ENCODE peak calls at places on chromosomes 1 and 21, in nine cellular contexts. One of them, this sample, is unnamed.

GRCh38 chr1:110069302-110070281 is 880 bp downstream of the ALX3 start:
- DNase-seq in right cardiac atrium: no peak
- DNase-seq in pons: no peak
- DNase-seq in Calu3: no peak
- DNase-seq in stimulated activated CD4-positive, alpha-beta T cell treated with anti-CD3 and anti-CD28 coated beads, Interleukin-2, amount 100 ng/mL, for 4 hours: no peak
- DNase-seq in NCI-H2107: no peak
- DNase-seq in GDM1: no peak
- DNase-seq in iPS-NIHi11: peak
- DNase-seq in kidney tubule cell: no peak
- DNase-seq in this sample: no peak

GRCh38 chr1:187491082-187491720 is 662.5 kb downstream of the PLA2G4A start:
- DNase-seq in kidney tubule cell: peak
- DNase-seq in right cardiac atrium: no peak
- DNase-seq in pons: no peak
- DNase-seq in GDM1: no peak
- DNase-seq in stimulated activated CD4-positive, alpha-beta T cell treated with anti-CD3 and anti-CD28 coated beads, Interleukin-2, amount 100 ng/mL, for 4 hours: no peak
- DNase-seq in iPS-NIHi11: no peak
- DNase-seq in NCI-H2107: no peak
- DNase-seq in Calu3: peak
- DNase-seq in this sample: no peak

GRCh38 chr1:1788646-1789431 is 10.6 kb upstream of the NADK start:
- DNase-seq in Calu3: peak
- DNase-seq in stimulated activated CD4-positive, alpha-beta T cell treated with anti-CD3 and anti-CD28 coated beads, Interleukin-2, amount 100 ng/mL, for 4 hours: no peak
- DNase-seq in pons: no peak
- DNase-seq in iPS-NIHi11: peak
- DNase-seq in GDM1: no peak
- DNase-seq in right cardiac atrium: no peak
- DNase-seq in NCI-H2107: no peak
- DNase-seq in kidney tubule cell: peak
- DNase-seq in this sample: no peak

GRCh38 chr21:25243809-25244208 is 363.5 kb downstream of the MRPL39 start:
- DNase-seq in stimulated activated CD4-positive, alpha-beta T cell treated with anti-CD3 and anti-CD28 coated beads, Interleukin-2, amount 100 ng/mL, for 4 hours: no peak
- DNase-seq in kidney tubule cell: no peak
- DNase-seq in pons: no peak
- DNase-seq in right cardiac atrium: no peak
- DNase-seq in iPS-NIHi11: no peak
- DNase-seq in Calu3: no peak
- DNase-seq in NCI-H2107: no peak
- DNase-seq in GDM1: no peak
- DNase-seq in this sample: no peak

GRCh38 chr1:155457237-155457636 is 105.4 kb downstream of the ASH1L start:
- DNase-seq in NCI-H2107: no peak
- DNase-seq in Calu3: no peak
- DNase-seq in right cardiac atrium: no peak
- DNase-seq in iPS-NIHi11: no peak
- DNase-seq in GDM1: no peak
- DNase-seq in kidney tubule cell: no peak
- DNase-seq in stimulated activated CD4-positive, alpha-beta T cell treated with anti-CD3 and anti-CD28 coated beads, Interleukin-2, amount 100 ng/mL, for 4 hours: no peak
- DNase-seq in pons: no peak
- DNase-seq in this sample: no peak

GRCh38 chr1:65846911-65847310 is 54.2 kb downstream of the PDE4B start:
- DNase-seq in iPS-NIHi11: no peak
- DNase-seq in Calu3: no peak
- DNase-seq in NCI-H2107: no peak
- DNase-seq in stimulated activated CD4-positive, alpha-beta T cell treated with anti-CD3 and anti-CD28 coated beads, Interleukin-2, amount 100 ng/mL, for 4 hours: no peak
- DNase-seq in right cardiac atrium: no peak
- DNase-seq in pons: no peak
- DNase-seq in GDM1: no peak
- DNase-seq in kidney tubule cell: no peak
- DNase-seq in this sample: no peak

GRCh38 chr1:23530089-23530749 is 814 bp downstream of the E2F2 start:
- DNase-seq in stimulated activated CD4-positive, alpha-beta T cell treated with anti-CD3 and anti-CD28 coated beads, Interleukin-2, amount 100 ng/mL, for 4 hours: no peak
- DNase-seq in kidney tubule cell: no peak
- DNase-seq in Calu3: no peak
- DNase-seq in NCI-H2107: peak
- DNase-seq in right cardiac atrium: no peak
- DNase-seq in GDM1: no peak
- DNase-seq in iPS-NIHi11: no peak
- DNase-seq in pons: no peak
- DNase-seq in this sample: peak

GRCh38 chr1:228150458-228151169 is 884 bp downstream of the GJC2 start:
- DNase-seq in NCI-H2107: no peak
- DNase-seq in Calu3: no peak
- DNase-seq in right cardiac atrium: peak
- DNase-seq in kidney tubule cell: peak
- DNase-seq in iPS-NIHi11: no peak
- DNase-seq in GDM1: no peak
- DNase-seq in pons: peak
- DNase-seq in stimulated activated CD4-positive, alpha-beta T cell treated with anti-CD3 and anti-CD28 coated beads, Interleukin-2, amount 100 ng/mL, for 4 hours: no peak
- DNase-seq in this sample: peak

GRCh38 chr1:210850556-210850955 is 283.4 kb downstream of the KCNH1 start:
- DNase-seq in stimulated activated CD4-positive, alpha-beta T cell treated with anti-CD3 and anti-CD28 coated beads, Interleukin-2, amount 100 ng/mL, for 4 hours: no peak
- DNase-seq in Calu3: no peak
- DNase-seq in iPS-NIHi11: no peak
- DNase-seq in GDM1: no peak
- DNase-seq in kidney tubule cell: no peak
- DNase-seq in right cardiac atrium: no peak
- DNase-seq in pons: peak
- DNase-seq in NCI-H2107: no peak
- DNase-seq in this sample: no peak

GRCh38 chr1:55443175-55443933 is 228.2 kb upstream of the USP24 start:
- DNase-seq in pons: peak
- DNase-seq in stimulated activated CD4-positive, alpha-beta T cell treated with anti-CD3 and anti-CD28 coated beads, Interleukin-2, amount 100 ng/mL, for 4 hours: no peak
- DNase-seq in Calu3: no peak
- DNase-seq in kidney tubule cell: peak
- DNase-seq in NCI-H2107: peak
- DNase-seq in iPS-NIHi11: no peak
- DNase-seq in GDM1: no peak
- DNase-seq in right cardiac atrium: peak
- DNase-seq in this sample: peak

GRCh38 chr21:17044696-17045095 is 468.1 kb upstream of the CXADR start:
- DNase-seq in kidney tubule cell: no peak
- DNase-seq in pons: no peak
- DNase-seq in Calu3: no peak
- DNase-seq in GDM1: no peak
- DNase-seq in right cardiac atrium: no peak
- DNase-seq in stimulated activated CD4-positive, alpha-beta T cell treated with anti-CD3 and anti-CD28 coated beads, Interleukin-2, amount 100 ng/mL, for 4 hours: no peak
- DNase-seq in NCI-H2107: no peak
- DNase-seq in iPS-NIHi11: no peak
- DNase-seq in this sample: no peak

GRCh38 chr1:36269408-36269838 is 36.7 kb upstream of the SH3D21 start:
- DNase-seq in NCI-H2107: no peak
- DNase-seq in pons: no peak
- DNase-seq in kidney tubule cell: no peak
- DNase-seq in stimulated activated CD4-positive, alpha-beta T cell treated with anti-CD3 and anti-CD28 coated beads, Interleukin-2, amount 100 ng/mL, for 4 hours: no peak
- DNase-seq in Calu3: no peak
- DNase-seq in right cardiac atrium: no peak
- DNase-seq in iPS-NIHi11: no peak
- DNase-seq in GDM1: no peak
- DNase-seq in this sample: no peak

GRCh38 chr1:68516066-68516465 is 19.2 kb upstream of the DEPDC1 start:
- DNase-seq in Calu3: no peak
- DNase-seq in pons: no peak
- DNase-seq in iPS-NIHi11: no peak
- DNase-seq in NCI-H2107: no peak
- DNase-seq in stimulated activated CD4-positive, alpha-beta T cell treated with anti-CD3 and anti-CD28 coated beads, Interleukin-2, amount 100 ng/mL, for 4 hours: no peak
- DNase-seq in kidney tubule cell: no peak
- DNase-seq in GDM1: no peak
- DNase-seq in right cardiac atrium: no peak
- DNase-seq in this sample: no peak

GRCh38 chr1:32919811-32920733 is 18.9 kb upstream of the TMEM54 start:
- DNase-seq in pons: no peak
- DNase-seq in right cardiac atrium: no peak
- DNase-seq in GDM1: no peak
- DNase-seq in stimulated activated CD4-positive, alpha-beta T cell treated with anti-CD3 and anti-CD28 coated beads, Interleukin-2, amount 100 ng/mL, for 4 hours: no peak
- DNase-seq in iPS-NIHi11: no peak
- DNase-seq in NCI-H2107: no peak
- DNase-seq in kidney tubule cell: peak
- DNase-seq in Calu3: no peak
- DNase-seq in this sample: no peak

GRCh38 chr1:43381609-43382008 is 8.0 kb downstream of the MED8 start:
- DNase-seq in Calu3: no peak
- DNase-seq in iPS-NIHi11: no peak
- DNase-seq in NCI-H2107: no peak
- DNase-seq in pons: peak
- DNase-seq in right cardiac atrium: no peak
- DNase-seq in stimulated activated CD4-positive, alpha-beta T cell treated with anti-CD3 and anti-CD28 coated beads, Interleukin-2, amount 100 ng/mL, for 4 hours: no peak
- DNase-seq in kidney tubule cell: no peak
- DNase-seq in GDM1: peak
- DNase-seq in this sample: no peak

GRCh38 chr1:15663925-15664324 is 20.2 kb upstream of the PLEKHM2 start:
- DNase-seq in right cardiac atrium: no peak
- DNase-seq in Calu3: no peak
- DNase-seq in stimulated activated CD4-positive, alpha-beta T cell treated with anti-CD3 and anti-CD28 coated beads, Interleukin-2, amount 100 ng/mL, for 4 hours: no peak
- DNase-seq in GDM1: no peak
- DNase-seq in iPS-NIHi11: no peak
- DNase-seq in NCI-H2107: no peak
- DNase-seq in kidney tubule cell: no peak
- DNase-seq in pons: no peak
- DNase-seq in this sample: no peak

GRCh38 chr1:202122639-202123335 is at the start of gene GPR37L1:
- DNase-seq in pons: peak
- DNase-seq in Calu3: peak
- DNase-seq in kidney tubule cell: peak
- DNase-seq in GDM1: no peak
- DNase-seq in right cardiac atrium: peak
- DNase-seq in stimulated activated CD4-positive, alpha-beta T cell treated with anti-CD3 and anti-CD28 coated beads, Interleukin-2, amount 100 ng/mL, for 4 hours: no peak
- DNase-seq in iPS-NIHi11: peak
- DNase-seq in NCI-H2107: no peak
- DNase-seq in this sample: peak

GRCh38 chr1:51833700-51834099 is 44.8 kb downstream of the NRDC start:
- DNase-seq in kidney tubule cell: peak
- DNase-seq in pons: no peak
- DNase-seq in GDM1: no peak
- DNase-seq in Calu3: no peak
- DNase-seq in stimulated activated CD4-positive, alpha-beta T cell treated with anti-CD3 and anti-CD28 coated beads, Interleukin-2, amount 100 ng/mL, for 4 hours: no peak
- DNase-seq in right cardiac atrium: no peak
- DNase-seq in NCI-H2107: no peak
- DNase-seq in iPS-NIHi11: no peak
- DNase-seq in this sample: no peak

GRCh38 chr1:11058595-11059165 is 1.1 kb downstream of the SRM start:
- DNase-seq in NCI-H2107: peak
- DNase-seq in stimulated activated CD4-positive, alpha-beta T cell treated with anti-CD3 and anti-CD28 coated beads, Interleukin-2, amount 100 ng/mL, for 4 hours: no peak
- DNase-seq in right cardiac atrium: no peak
- DNase-seq in kidney tubule cell: no peak
- DNase-seq in GDM1: no peak
- DNase-seq in Calu3: no peak
- DNase-seq in iPS-NIHi11: no peak
- DNase-seq in pons: no peak
- DNase-seq in this sample: no peak

GRCh38 chr1:213585959-213586608 is 401.7 kb upstream of the PROX1 start:
- DNase-seq in stimulated activated CD4-positive, alpha-beta T cell treated with anti-CD3 and anti-CD28 coated beads, Interleukin-2, amount 100 ng/mL, for 4 hours: no peak
- DNase-seq in GDM1: no peak
- DNase-seq in pons: no peak
- DNase-seq in kidney tubule cell: no peak
- DNase-seq in iPS-NIHi11: no peak
- DNase-seq in right cardiac atrium: no peak
- DNase-seq in Calu3: no peak
- DNase-seq in NCI-H2107: no peak
- DNase-seq in this sample: no peak

GRCh38 chr1:89523597-89524368 is 846 bp upstream of the LRRC8B start:
- DNase-seq in kidney tubule cell: peak
- DNase-seq in GDM1: peak
- DNase-seq in NCI-H2107: peak
- DNase-seq in iPS-NIHi11: peak
- DNase-seq in stimulated activated CD4-positive, alpha-beta T cell treated with anti-CD3 and anti-CD28 coated beads, Interleukin-2, amount 100 ng/mL, for 4 hours: peak
- DNase-seq in Calu3: peak
- DNase-seq in right cardiac atrium: peak
- DNase-seq in pons: peak
- DNase-seq in this sample: no peak

GRCh38 chr1:116494745-116495144 is 76.1 kb downstream of the CD58 start:
- DNase-seq in stimulated activated CD4-positive, alpha-beta T cell treated with anti-CD3 and anti-CD28 coated beads, Interleukin-2, amount 100 ng/mL, for 4 hours: no peak
- DNase-seq in NCI-H2107: no peak
- DNase-seq in kidney tubule cell: peak
- DNase-seq in right cardiac atrium: no peak
- DNase-seq in GDM1: no peak
- DNase-seq in pons: no peak
- DNase-seq in iPS-NIHi11: no peak
- DNase-seq in Calu3: no peak
- DNase-seq in this sample: no peak

GRCh38 chr1:24093762-24094161 is 18.2 kb downstream of the MYOM3 start:
- DNase-seq in Calu3: no peak
- DNase-seq in NCI-H2107: no peak
- DNase-seq in GDM1: no peak
- DNase-seq in iPS-NIHi11: no peak
- DNase-seq in right cardiac atrium: no peak
- DNase-seq in kidney tubule cell: no peak
- DNase-seq in stimulated activated CD4-positive, alpha-beta T cell treated with anti-CD3 and anti-CD28 coated beads, Interleukin-2, amount 100 ng/mL, for 4 hours: no peak
- DNase-seq in pons: no peak
- DNase-seq in this sample: no peak

GRCh38 chr1:226708967-226709396 is 30.1 kb downstream of the ITPKB start:
- DNase-seq in NCI-H2107: no peak
- DNase-seq in right cardiac atrium: no peak
- DNase-seq in Calu3: no peak
- DNase-seq in GDM1: no peak
- DNase-seq in kidney tubule cell: no peak
- DNase-seq in iPS-NIHi11: no peak
- DNase-seq in pons: no peak
- DNase-seq in stimulated activated CD4-positive, alpha-beta T cell treated with anti-CD3 and anti-CD28 coated beads, Interleukin-2, amount 100 ng/mL, for 4 hours: no peak
- DNase-seq in this sample: no peak

GRCh38 chr21:29217818-29218252 is 80.9 kb upstream of the BACH1 start:
- DNase-seq in iPS-NIHi11: no peak
- DNase-seq in right cardiac atrium: no peak
- DNase-seq in stimulated activated CD4-positive, alpha-beta T cell treated with anti-CD3 and anti-CD28 coated beads, Interleukin-2, amount 100 ng/mL, for 4 hours: no peak
- DNase-seq in NCI-H2107: no peak
- DNase-seq in pons: no peak
- DNase-seq in kidney tubule cell: peak
- DNase-seq in Calu3: peak
- DNase-seq in GDM1: no peak
- DNase-seq in this sample: no peak

GRCh38 chr21:30620522-30620921 is at the start of gene KRTAP20-4:
- DNase-seq in kidney tubule cell: no peak
- DNase-seq in pons: no peak
- DNase-seq in right cardiac atrium: no peak
- DNase-seq in stimulated activated CD4-positive, alpha-beta T cell treated with anti-CD3 and anti-CD28 coated beads, Interleukin-2, amount 100 ng/mL, for 4 hours: no peak
- DNase-seq in NCI-H2107: no peak
- DNase-seq in iPS-NIHi11: no peak
- DNase-seq in GDM1: no peak
- DNase-seq in Calu3: no peak
- DNase-seq in this sample: no peak